ENCODE peak calls at places on chromosomes 7 and 10, in six cellular contexts. One of them, this sample, is unnamed.

GRCh38 chr10:15374561-15374960 is 3.5 kb upstream of the FAM171A1 start:
- DNase-seq in amniotic stem cell: no peak
- DNase-seq in cardiac fibroblast: no peak
- DNase-seq in ELR: no peak
- DNase-seq in activated CD8-positive, alpha-beta memory T cell treated with anti-CD3 and anti-CD28 coated beads for 24 hours: no peak
- DNase-seq in SK-MEL-5: no peak
- DNase-seq in this sample: no peak

GRCh38 chr7:40310213-40310612 is 175.4 kb downstream of the SUGCT start:
- DNase-seq in amniotic stem cell: no peak
- DNase-seq in cardiac fibroblast: no peak
- DNase-seq in ELR: peak; percentile 69
- DNase-seq in activated CD8-positive, alpha-beta memory T cell treated with anti-CD3 and anti-CD28 coated beads for 24 hours: no peak
- DNase-seq in SK-MEL-5: no peak
- DNase-seq in this sample: peak; percentile 36

GRCh38 chr10:31706464-31706863 is 222.2 kb downstream of the ARHGAP12 start:
- DNase-seq in amniotic stem cell: no peak
- DNase-seq in cardiac fibroblast: no peak
- DNase-seq in ELR: no peak
- DNase-seq in activated CD8-positive, alpha-beta memory T cell treated with anti-CD3 and anti-CD28 coated beads for 24 hours: no peak
- DNase-seq in SK-MEL-5: no peak
- DNase-seq in this sample: no peak

GRCh38 chr10:103451871-103452713 is at the start of gene CALHM2:
- DNase-seq in amniotic stem cell: peak; percentile 20
- DNase-seq in cardiac fibroblast: peak; percentile 63
- DNase-seq in ELR: peak; percentile 74
- DNase-seq in activated CD8-positive, alpha-beta memory T cell treated with anti-CD3 and anti-CD28 coated beads for 24 hours: peak; percentile 84
- DNase-seq in SK-MEL-5: no peak
- DNase-seq in this sample: no peak

GRCh38 chr10:86299562-86299961 is 67.0 kb downstream of the GRID1 start:
- DNase-seq in amniotic stem cell: no peak
- DNase-seq in cardiac fibroblast: no peak
- DNase-seq in ELR: no peak
- DNase-seq in activated CD8-positive, alpha-beta memory T cell treated with anti-CD3 and anti-CD28 coated beads for 24 hours: no peak
- DNase-seq in SK-MEL-5: no peak
- DNase-seq in this sample: no peak

GRCh38 chr10:126097558-126098215 is 201.3 kb downstream of the FANK1 start:
- DNase-seq in amniotic stem cell: no peak
- DNase-seq in cardiac fibroblast: no peak
- DNase-seq in ELR: peak; percentile 30
- DNase-seq in activated CD8-positive, alpha-beta memory T cell treated with anti-CD3 and anti-CD28 coated beads for 24 hours: no peak
- DNase-seq in SK-MEL-5: no peak
- DNase-seq in this sample: no peak

GRCh38 chr10:1462032-1462431 is 275.3 kb downstream of the ADARB2 start:
- DNase-seq in amniotic stem cell: no peak
- DNase-seq in cardiac fibroblast: no peak
- DNase-seq in ELR: no peak
- DNase-seq in activated CD8-positive, alpha-beta memory T cell treated with anti-CD3 and anti-CD28 coated beads for 24 hours: no peak
- DNase-seq in SK-MEL-5: no peak
- DNase-seq in this sample: no peak

GRCh38 chr10:14173391-14173705 is 157.4 kb downstream of the FRMD4A start:
- DNase-seq in amniotic stem cell: no peak
- DNase-seq in cardiac fibroblast: peak; percentile 30
- DNase-seq in ELR: peak; percentile 41
- DNase-seq in activated CD8-positive, alpha-beta memory T cell treated with anti-CD3 and anti-CD28 coated beads for 24 hours: no peak
- DNase-seq in SK-MEL-5: no peak
- DNase-seq in this sample: no peak

GRCh38 chr7:111771638-111772037 is 209.3 kb upstream of the IMMP2L start:
- DNase-seq in amniotic stem cell: no peak
- DNase-seq in cardiac fibroblast: no peak
- DNase-seq in ELR: no peak
- DNase-seq in activated CD8-positive, alpha-beta memory T cell treated with anti-CD3 and anti-CD28 coated beads for 24 hours: no peak
- DNase-seq in SK-MEL-5: no peak
- DNase-seq in this sample: no peak

GRCh38 chr10:76583711-76584161 is 1053.9 kb downstream of the KCNMA1 start:
- DNase-seq in amniotic stem cell: peak; percentile 49
- DNase-seq in cardiac fibroblast: peak; percentile 82
- DNase-seq in ELR: peak; percentile 94
- DNase-seq in activated CD8-positive, alpha-beta memory T cell treated with anti-CD3 and anti-CD28 coated beads for 24 hours: no peak
- DNase-seq in SK-MEL-5: no peak
- DNase-seq in this sample: peak; percentile 84

GRCh38 chr10:119087271-119087897 is 6.8 kb upstream of the EIF3A start:
- DNase-seq in amniotic stem cell: no peak
- DNase-seq in cardiac fibroblast: no peak
- DNase-seq in ELR: no peak
- DNase-seq in activated CD8-positive, alpha-beta memory T cell treated with anti-CD3 and anti-CD28 coated beads for 24 hours: no peak
- DNase-seq in SK-MEL-5: no peak
- DNase-seq in this sample: no peak

GRCh38 chr7:123557631-123558505 is at the start of gene NDUFA5:
- DNase-seq in amniotic stem cell: peak; percentile 99
- DNase-seq in cardiac fibroblast: peak; percentile 100
- DNase-seq in ELR: peak; percentile 99
- DNase-seq in activated CD8-positive, alpha-beta memory T cell treated with anti-CD3 and anti-CD28 coated beads for 24 hours: peak; percentile 95
- DNase-seq in SK-MEL-5: peak; percentile 100
- DNase-seq in this sample: peak; percentile 99

GRCh38 chr10:46250898-46251856 is 35.6 kb upstream of the ANTXRL start:
- DNase-seq in amniotic stem cell: no peak
- DNase-seq in cardiac fibroblast: no peak
- DNase-seq in ELR: no peak
- DNase-seq in activated CD8-positive, alpha-beta memory T cell treated with anti-CD3 and anti-CD28 coated beads for 24 hours: no peak
- DNase-seq in SK-MEL-5: no peak
- DNase-seq in this sample: no peak

GRCh38 chr7:17456541-17456940 is 158.1 kb downstream of the AHR start:
- DNase-seq in amniotic stem cell: no peak
- DNase-seq in cardiac fibroblast: peak; percentile 26
- DNase-seq in ELR: no peak
- DNase-seq in activated CD8-positive, alpha-beta memory T cell treated with anti-CD3 and anti-CD28 coated beads for 24 hours: no peak
- DNase-seq in SK-MEL-5: no peak
- DNase-seq in this sample: no peak

GRCh38 chr7:150357277-150357676 is 11.3 kb upstream of the REPIN1 start:
- DNase-seq in amniotic stem cell: no peak
- DNase-seq in cardiac fibroblast: no peak
- DNase-seq in ELR: no peak
- DNase-seq in activated CD8-positive, alpha-beta memory T cell treated with anti-CD3 and anti-CD28 coated beads for 24 hours: peak; percentile 82
- DNase-seq in SK-MEL-5: no peak
- DNase-seq in this sample: no peak

GRCh38 chr7:50793115-50793946 is 10.6 kb upstream of the GRB10 start:
- DNase-seq in amniotic stem cell: peak; percentile 23
- DNase-seq in cardiac fibroblast: peak; percentile 77
- DNase-seq in ELR: peak; percentile 57
- DNase-seq in activated CD8-positive, alpha-beta memory T cell treated with anti-CD3 and anti-CD28 coated beads for 24 hours: peak; percentile 65
- DNase-seq in SK-MEL-5: peak; percentile 78
- DNase-seq in this sample: peak; percentile 73

GRCh38 chr7:69419928-69420327 is 178.3 kb upstream of the AUTS2 start:
- DNase-seq in amniotic stem cell: no peak
- DNase-seq in cardiac fibroblast: no peak
- DNase-seq in ELR: no peak
- DNase-seq in activated CD8-positive, alpha-beta memory T cell treated with anti-CD3 and anti-CD28 coated beads for 24 hours: no peak
- DNase-seq in SK-MEL-5: no peak
- DNase-seq in this sample: no peak

GRCh38 chr7:157502701-157503111 is 165.9 kb downstream of the DNAJB6 start:
- DNase-seq in amniotic stem cell: no peak
- DNase-seq in cardiac fibroblast: peak; percentile 13
- DNase-seq in ELR: peak; percentile 49
- DNase-seq in activated CD8-positive, alpha-beta memory T cell treated with anti-CD3 and anti-CD28 coated beads for 24 hours: peak; percentile 78
- DNase-seq in SK-MEL-5: no peak
- DNase-seq in this sample: peak; percentile 16

GRCh38 chr7:128108641-128109423 is 77.6 kb upstream of the LRRC4 start:
- DNase-seq in amniotic stem cell: no peak
- DNase-seq in cardiac fibroblast: no peak
- DNase-seq in ELR: no peak
- DNase-seq in activated CD8-positive, alpha-beta memory T cell treated with anti-CD3 and anti-CD28 coated beads for 24 hours: peak; percentile 68
- DNase-seq in SK-MEL-5: no peak
- DNase-seq in this sample: no peak

GRCh38 chr7:137591444-137591843 is 247.9 kb upstream of the PTN start:
- DNase-seq in amniotic stem cell: peak; percentile 17
- DNase-seq in cardiac fibroblast: peak; percentile 72
- DNase-seq in ELR: peak; percentile 70
- DNase-seq in activated CD8-positive, alpha-beta memory T cell treated with anti-CD3 and anti-CD28 coated beads for 24 hours: no peak
- DNase-seq in SK-MEL-5: peak; percentile 30
- DNase-seq in this sample: peak; percentile 73

GRCh38 chr10:92405006-92405924 is 114.3 kb downstream of the MARCHF5 start:
- DNase-seq in amniotic stem cell: no peak
- DNase-seq in cardiac fibroblast: no peak
- DNase-seq in ELR: no peak
- DNase-seq in activated CD8-positive, alpha-beta memory T cell treated with anti-CD3 and anti-CD28 coated beads for 24 hours: no peak
- DNase-seq in SK-MEL-5: no peak
- DNase-seq in this sample: no peak

GRCh38 chr10:123796736-123797135 is 94.9 kb downstream of the CPXM2 start:
- DNase-seq in amniotic stem cell: no peak
- DNase-seq in cardiac fibroblast: no peak
- DNase-seq in ELR: no peak
- DNase-seq in activated CD8-positive, alpha-beta memory T cell treated with anti-CD3 and anti-CD28 coated beads for 24 hours: no peak
- DNase-seq in SK-MEL-5: no peak
- DNase-seq in this sample: no peak

GRCh38 chr7:83648464-83649241 is at the start of gene SEMA3E:
- DNase-seq in amniotic stem cell: no peak
- DNase-seq in cardiac fibroblast: peak; percentile 38
- DNase-seq in ELR: peak; percentile 71
- DNase-seq in activated CD8-positive, alpha-beta memory T cell treated with anti-CD3 and anti-CD28 coated beads for 24 hours: no peak
- DNase-seq in SK-MEL-5: peak; percentile 59
- DNase-seq in this sample: peak; percentile 60

GRCh38 chr7:18495412-18496335 is at the start of gene HDAC9:
- DNase-seq in amniotic stem cell: peak; percentile 27
- DNase-seq in cardiac fibroblast: peak; percentile 54
- DNase-seq in ELR: peak; percentile 72
- DNase-seq in activated CD8-positive, alpha-beta memory T cell treated with anti-CD3 and anti-CD28 coated beads for 24 hours: no peak
- DNase-seq in SK-MEL-5: peak; percentile 83
- DNase-seq in this sample: peak; percentile 68

GRCh38 chr7:17558558-17559332 is 260.3 kb downstream of the AHR start:
- DNase-seq in amniotic stem cell: no peak
- DNase-seq in cardiac fibroblast: peak; percentile 24
- DNase-seq in ELR: no peak
- DNase-seq in activated CD8-positive, alpha-beta memory T cell treated with anti-CD3 and anti-CD28 coated beads for 24 hours: no peak
- DNase-seq in SK-MEL-5: no peak
- DNase-seq in this sample: no peak

GRCh38 chr7:22952306-22953011 is 61.5 kb downstream of the HYCC1 start:
- DNase-seq in amniotic stem cell: no peak
- DNase-seq in cardiac fibroblast: no peak
- DNase-seq in ELR: no peak
- DNase-seq in activated CD8-positive, alpha-beta memory T cell treated with anti-CD3 and anti-CD28 coated beads for 24 hours: no peak
- DNase-seq in SK-MEL-5: no peak
- DNase-seq in this sample: no peak

GRCh38 chr10:101919026-101919784 is 75.6 kb upstream of the KCNIP2 start:
- DNase-seq in amniotic stem cell: no peak
- DNase-seq in cardiac fibroblast: no peak
- DNase-seq in ELR: no peak
- DNase-seq in activated CD8-positive, alpha-beta memory T cell treated with anti-CD3 and anti-CD28 coated beads for 24 hours: no peak
- DNase-seq in SK-MEL-5: no peak
- DNase-seq in this sample: no peak

GRCh38 chr7:84314263-84314662 is 119.7 kb upstream of the SEMA3A start:
- DNase-seq in amniotic stem cell: no peak
- DNase-seq in cardiac fibroblast: no peak
- DNase-seq in ELR: no peak
- DNase-seq in activated CD8-positive, alpha-beta memory T cell treated with anti-CD3 and anti-CD28 coated beads for 24 hours: no peak
- DNase-seq in SK-MEL-5: no peak
- DNase-seq in this sample: no peak

GRCh38 chr7:98206451-98207330 is 4.5 kb upstream of the BHLHA15 start:
- DNase-seq in amniotic stem cell: no peak
- DNase-seq in cardiac fibroblast: no peak
- DNase-seq in ELR: no peak
- DNase-seq in activated CD8-positive, alpha-beta memory T cell treated with anti-CD3 and anti-CD28 coated beads for 24 hours: peak; percentile 41
- DNase-seq in SK-MEL-5: no peak
- DNase-seq in this sample: no peak

GRCh38 chr7:155268211-155268610 is 29.5 kb upstream of the INSIG1 start:
- DNase-seq in amniotic stem cell: no peak
- DNase-seq in cardiac fibroblast: no peak
- DNase-seq in ELR: no peak
- DNase-seq in activated CD8-positive, alpha-beta memory T cell treated with anti-CD3 and anti-CD28 coated beads for 24 hours: no peak
- DNase-seq in SK-MEL-5: no peak
- DNase-seq in this sample: no peak

GRCh38 chr7:150978136-150978789 is at the start of gene KCNH2:
- DNase-seq in amniotic stem cell: no peak
- DNase-seq in cardiac fibroblast: no peak
- DNase-seq in ELR: no peak
- DNase-seq in activated CD8-positive, alpha-beta memory T cell treated with anti-CD3 and anti-CD28 coated beads for 24 hours: no peak
- DNase-seq in SK-MEL-5: no peak
- DNase-seq in this sample: no peak

GRCh38 chr10:133391249-133391635 is 2.7 kb upstream of the MTG1 start:
- DNase-seq in amniotic stem cell: no peak
- DNase-seq in cardiac fibroblast: no peak
- DNase-seq in ELR: no peak
- DNase-seq in activated CD8-positive, alpha-beta memory T cell treated with anti-CD3 and anti-CD28 coated beads for 24 hours: no peak
- DNase-seq in SK-MEL-5: no peak
- DNase-seq in this sample: no peak

GRCh38 chr7:116540743-116541142 is 15.9 kb downstream of the CAV1 start:
- DNase-seq in amniotic stem cell: no peak
- DNase-seq in cardiac fibroblast: no peak
- DNase-seq in ELR: peak; percentile 68
- DNase-seq in activated CD8-positive, alpha-beta memory T cell treated with anti-CD3 and anti-CD28 coated beads for 24 hours: no peak
- DNase-seq in SK-MEL-5: no peak
- DNase-seq in this sample: no peak

GRCh38 chr7:129144834-129145668 is 544 bp downstream of the TSPAN33 start:
- DNase-seq in amniotic stem cell: no peak
- DNase-seq in cardiac fibroblast: no peak
- DNase-seq in ELR: no peak
- DNase-seq in activated CD8-positive, alpha-beta memory T cell treated with anti-CD3 and anti-CD28 coated beads for 24 hours: peak; percentile 70
- DNase-seq in SK-MEL-5: no peak
- DNase-seq in this sample: no peak

GRCh38 chr7:158103378-158103777 is 484.2 kb downstream of the PTPRN2 start:
- DNase-seq in amniotic stem cell: no peak
- DNase-seq in cardiac fibroblast: no peak
- DNase-seq in ELR: no peak
- DNase-seq in activated CD8-positive, alpha-beta memory T cell treated with anti-CD3 and anti-CD28 coated beads for 24 hours: no peak
- DNase-seq in SK-MEL-5: no peak
- DNase-seq in this sample: no peak

GRCh38 chr10:32377458-32378370 is 30.8 kb upstream of the EPC1 start:
- DNase-seq in amniotic stem cell: peak; percentile 9
- DNase-seq in cardiac fibroblast: peak; percentile 58
- DNase-seq in ELR: peak; percentile 63
- DNase-seq in activated CD8-positive, alpha-beta memory T cell treated with anti-CD3 and anti-CD28 coated beads for 24 hours: no peak
- DNase-seq in SK-MEL-5: peak; percentile 39
- DNase-seq in this sample: peak; percentile 72

This sample was measured in astrocyte of the spinal cord.